ENCODE peak calls at places on chromosomes 3 and 15, in nine cellular contexts. One of them, this sample, is unnamed.

GRCh38 chr3:127217594-127218456 is 24.9 kb downstream of the PRR23E start:
- DNase-seq in NCI-H2171: no peak
- DNase-seq in CD8-positive, alpha-beta memory T cell: no peak
- DNase-seq in activated CD8-positive, alpha-beta memory T cell treated with anti-CD3 and anti-CD28 coated beads, Interleukin-2, amount 10 ng/mL, durations not matched to agents 7 days and 5 days: no peak
- DNase-seq in left cardiac atrium: no peak
- DNase-seq in T-helper 9 cell: no peak
- DNase-seq in hypothalamus: no peak
- DNase-seq in A172: peak; percentile 89
- DNase-seq in SHP77: no peak
- DNase-seq in this sample: no peak

GRCh38 chr15:63157891-63158431 is 684 bp upstream of the RPS27L start:
- DNase-seq in NCI-H2171: no peak
- DNase-seq in CD8-positive, alpha-beta memory T cell: no peak
- DNase-seq in activated CD8-positive, alpha-beta memory T cell treated with anti-CD3 and anti-CD28 coated beads, Interleukin-2, amount 10 ng/mL, durations not matched to agents 7 days and 5 days: peak; percentile 55
- DNase-seq in left cardiac atrium: peak; percentile 60
- DNase-seq in T-helper 9 cell: peak; percentile 4
- DNase-seq in hypothalamus: no peak
- DNase-seq in A172: peak; percentile 60
- DNase-seq in SHP77: no peak
- DNase-seq in this sample: peak; percentile 61

GRCh38 chr3:187777331-187778046 is 32.2 kb upstream of the BCL6 start:
- DNase-seq in NCI-H2171: no peak
- DNase-seq in CD8-positive, alpha-beta memory T cell: peak; percentile 57
- DNase-seq in activated CD8-positive, alpha-beta memory T cell treated with anti-CD3 and anti-CD28 coated beads, Interleukin-2, amount 10 ng/mL, durations not matched to agents 7 days and 5 days: peak; percentile 84
- DNase-seq in left cardiac atrium: no peak
- DNase-seq in T-helper 9 cell: peak; percentile 16
- DNase-seq in hypothalamus: no peak
- DNase-seq in A172: peak; percentile 50
- DNase-seq in SHP77: no peak
- DNase-seq in this sample: no peak

GRCh38 chr3:88003115-88003755 is 55.6 kb downstream of the CGGBP1 start:
- DNase-seq in NCI-H2171: no peak
- DNase-seq in CD8-positive, alpha-beta memory T cell: no peak
- DNase-seq in activated CD8-positive, alpha-beta memory T cell treated with anti-CD3 and anti-CD28 coated beads, Interleukin-2, amount 10 ng/mL, durations not matched to agents 7 days and 5 days: no peak
- DNase-seq in left cardiac atrium: no peak
- DNase-seq in T-helper 9 cell: no peak
- DNase-seq in hypothalamus: no peak
- DNase-seq in A172: peak; percentile 42
- DNase-seq in SHP77: peak; percentile 30
- DNase-seq in this sample: no peak

GRCh38 chr3:129439381-129439816 is 349 bp downstream of the MBD4 start:
- DNase-seq in NCI-H2171: peak; percentile 25
- DNase-seq in CD8-positive, alpha-beta memory T cell: peak; percentile 29
- DNase-seq in activated CD8-positive, alpha-beta memory T cell treated with anti-CD3 and anti-CD28 coated beads, Interleukin-2, amount 10 ng/mL, durations not matched to agents 7 days and 5 days: peak; percentile 72
- DNase-seq in left cardiac atrium: peak; percentile 53
- DNase-seq in T-helper 9 cell: peak; percentile 35
- DNase-seq in hypothalamus: no peak
- DNase-seq in A172: no peak
- DNase-seq in SHP77: no peak
- DNase-seq in this sample: no peak

GRCh38 chr3:87333393-87333892 is 57.1 kb upstream of the POU1F1 start:
- DNase-seq in NCI-H2171: no peak
- DNase-seq in CD8-positive, alpha-beta memory T cell: no peak
- DNase-seq in activated CD8-positive, alpha-beta memory T cell treated with anti-CD3 and anti-CD28 coated beads, Interleukin-2, amount 10 ng/mL, durations not matched to agents 7 days and 5 days: peak; percentile 52
- DNase-seq in left cardiac atrium: no peak
- DNase-seq in T-helper 9 cell: no peak
- DNase-seq in hypothalamus: no peak
- DNase-seq in A172: peak; percentile 98
- DNase-seq in SHP77: peak; percentile 65
- DNase-seq in this sample: no peak

GRCh38 chr3:31968927-31969418 is 12.1 kb downstream of the OSBPL10 start:
- DNase-seq in NCI-H2171: no peak
- DNase-seq in CD8-positive, alpha-beta memory T cell: no peak
- DNase-seq in activated CD8-positive, alpha-beta memory T cell treated with anti-CD3 and anti-CD28 coated beads, Interleukin-2, amount 10 ng/mL, durations not matched to agents 7 days and 5 days: no peak
- DNase-seq in left cardiac atrium: no peak
- DNase-seq in T-helper 9 cell: no peak
- DNase-seq in hypothalamus: no peak
- DNase-seq in A172: peak; percentile 97
- DNase-seq in SHP77: no peak
- DNase-seq in this sample: no peak

GRCh38 chr15:31306426-31307269 is 20.0 kb upstream of the KLF13 start:
- DNase-seq in NCI-H2171: no peak
- DNase-seq in CD8-positive, alpha-beta memory T cell: no peak
- DNase-seq in activated CD8-positive, alpha-beta memory T cell treated with anti-CD3 and anti-CD28 coated beads, Interleukin-2, amount 10 ng/mL, durations not matched to agents 7 days and 5 days: no peak
- DNase-seq in left cardiac atrium: peak; percentile 58
- DNase-seq in T-helper 9 cell: no peak
- DNase-seq in hypothalamus: peak; percentile 69
- DNase-seq in A172: no peak
- DNase-seq in SHP77: peak; percentile 70
- DNase-seq in this sample: peak; percentile 92

GRCh38 chr3:55629432-55629831 is 142.3 kb upstream of the WNT5A start:
- DNase-seq in NCI-H2171: no peak
- DNase-seq in CD8-positive, alpha-beta memory T cell: no peak
- DNase-seq in activated CD8-positive, alpha-beta memory T cell treated with anti-CD3 and anti-CD28 coated beads, Interleukin-2, amount 10 ng/mL, durations not matched to agents 7 days and 5 days: no peak
- DNase-seq in left cardiac atrium: peak; percentile 39
- DNase-seq in T-helper 9 cell: no peak
- DNase-seq in hypothalamus: no peak
- DNase-seq in A172: no peak
- DNase-seq in SHP77: no peak
- DNase-seq in this sample: no peak

GRCh38 chr15:31339558-31339895 is 12.9 kb downstream of the KLF13 start:
- DNase-seq in NCI-H2171: no peak
- DNase-seq in CD8-positive, alpha-beta memory T cell: no peak
- DNase-seq in activated CD8-positive, alpha-beta memory T cell treated with anti-CD3 and anti-CD28 coated beads, Interleukin-2, amount 10 ng/mL, durations not matched to agents 7 days and 5 days: no peak
- DNase-seq in left cardiac atrium: no peak
- DNase-seq in T-helper 9 cell: no peak
- DNase-seq in hypothalamus: no peak
- DNase-seq in A172: no peak
- DNase-seq in SHP77: no peak
- DNase-seq in this sample: no peak

GRCh38 chr3:37709946-37710345 is 151.7 kb upstream of the CTDSPL start:
- DNase-seq in NCI-H2171: no peak
- DNase-seq in CD8-positive, alpha-beta memory T cell: no peak
- DNase-seq in activated CD8-positive, alpha-beta memory T cell treated with anti-CD3 and anti-CD28 coated beads, Interleukin-2, amount 10 ng/mL, durations not matched to agents 7 days and 5 days: no peak
- DNase-seq in left cardiac atrium: no peak
- DNase-seq in T-helper 9 cell: no peak
- DNase-seq in hypothalamus: no peak
- DNase-seq in A172: no peak
- DNase-seq in SHP77: no peak
- DNase-seq in this sample: no peak

GRCh38 chr15:58340176-58340575 is 91.6 kb upstream of the LIPC start:
- DNase-seq in NCI-H2171: no peak
- DNase-seq in CD8-positive, alpha-beta memory T cell: no peak
- DNase-seq in activated CD8-positive, alpha-beta memory T cell treated with anti-CD3 and anti-CD28 coated beads, Interleukin-2, amount 10 ng/mL, durations not matched to agents 7 days and 5 days: no peak
- DNase-seq in left cardiac atrium: no peak
- DNase-seq in T-helper 9 cell: no peak
- DNase-seq in hypothalamus: no peak
- DNase-seq in A172: no peak
- DNase-seq in SHP77: no peak
- DNase-seq in this sample: no peak

GRCh38 chr3:27688053-27688452 is 34.1 kb downstream of the EOMES start:
- DNase-seq in NCI-H2171: no peak
- DNase-seq in CD8-positive, alpha-beta memory T cell: no peak
- DNase-seq in activated CD8-positive, alpha-beta memory T cell treated with anti-CD3 and anti-CD28 coated beads, Interleukin-2, amount 10 ng/mL, durations not matched to agents 7 days and 5 days: no peak
- DNase-seq in left cardiac atrium: no peak
- DNase-seq in T-helper 9 cell: no peak
- DNase-seq in hypothalamus: no peak
- DNase-seq in A172: no peak
- DNase-seq in SHP77: no peak
- DNase-seq in this sample: no peak

GRCh38 chr3:197031315-197032285 is 2.0 kb upstream of the MELTF start:
- DNase-seq in NCI-H2171: no peak
- DNase-seq in CD8-positive, alpha-beta memory T cell: no peak
- DNase-seq in activated CD8-positive, alpha-beta memory T cell treated with anti-CD3 and anti-CD28 coated beads, Interleukin-2, amount 10 ng/mL, durations not matched to agents 7 days and 5 days: no peak
- DNase-seq in left cardiac atrium: peak; percentile 84
- DNase-seq in T-helper 9 cell: no peak
- DNase-seq in hypothalamus: no peak
- DNase-seq in A172: peak; percentile 100
- DNase-seq in SHP77: no peak
- DNase-seq in this sample: no peak

GRCh38 chr15:88982304-88982945 is 69.2 kb upstream of the MFGE8 start:
- DNase-seq in NCI-H2171: no peak
- DNase-seq in CD8-positive, alpha-beta memory T cell: no peak
- DNase-seq in activated CD8-positive, alpha-beta memory T cell treated with anti-CD3 and anti-CD28 coated beads, Interleukin-2, amount 10 ng/mL, durations not matched to agents 7 days and 5 days: no peak
- DNase-seq in left cardiac atrium: peak; percentile 87
- DNase-seq in T-helper 9 cell: no peak
- DNase-seq in hypothalamus: no peak
- DNase-seq in A172: peak; percentile 70
- DNase-seq in SHP77: no peak
- DNase-seq in this sample: no peak

GRCh38 chr3:11057655-11058054 is 65.1 kb downstream of the SLC6A1 start:
- DNase-seq in NCI-H2171: no peak
- DNase-seq in CD8-positive, alpha-beta memory T cell: no peak
- DNase-seq in activated CD8-positive, alpha-beta memory T cell treated with anti-CD3 and anti-CD28 coated beads, Interleukin-2, amount 10 ng/mL, durations not matched to agents 7 days and 5 days: no peak
- DNase-seq in left cardiac atrium: no peak
- DNase-seq in T-helper 9 cell: no peak
- DNase-seq in hypothalamus: no peak
- DNase-seq in A172: no peak
- DNase-seq in SHP77: no peak
- DNase-seq in this sample: no peak